ENCODE peak calls at places on chromosomes 12 and 14, in five cellular contexts. X, C, R, B and F are unnamed samples.

GRCh38 chr12:51914034-51914923 is 7.0 kb downstream of the ACVRL1 start:
- DNase-seq in R (no peak), B (no peak), X (no peak), C (no peak), F (no peak)

GRCh38 chr12:38541849-38542248 is 225.3 kb downstream of the ALG10B start:
- DNase-seq in B (no peak), X (no peak), R (no peak), C (no peak), F (no peak)

GRCh38 chr14:105491366-105492006 is 440 bp downstream of the TEDC1 start:
- DNase-seq in C (peak; percentile 78), R (peak; percentile 69), B (no peak), X (peak; percentile 83), F (peak; percentile 94)

GRCh38 chr12:26696613-26697092 is 136.3 kb downstream of the ITPR2 start:
- DNase-seq in B (no peak), C (no peak), R (no peak), X (no peak), F (no peak)

GRCh38 chr12:57771271-57771872 is 533 bp downstream of the METTL1 start:
- DNase-seq in B (peak; percentile 65), R (peak; percentile 66), X (peak; percentile 91), C (peak; percentile 95), F (peak; percentile 92)

GRCh38 chr12:100489326-100489725 is 15.7 kb downstream of the NR1H4 start:
- DNase-seq in C (no peak), B (no peak), X (no peak), R (no peak), F (no peak)

GRCh38 chr12:102917026-102917787 is at the start of gene PAH:
- DNase-seq in R (no peak), X (peak; percentile 35), B (no peak), C (no peak), F (peak; percentile 79)

GRCh38 chr14:20631023-20631820 is 10.3 kb downstream of the OR6S1 start:
- DNase-seq in B (no peak), R (no peak), C (peak; percentile 69), X (peak; percentile 37), F (peak; percentile 48)

GRCh38 chr14:104843442-104844305 is 21.4 kb upstream of the CEP170B start:
- DNase-seq in B (no peak), C (no peak), R (no peak), X (no peak), F (peak; percentile 63)

DNA sequence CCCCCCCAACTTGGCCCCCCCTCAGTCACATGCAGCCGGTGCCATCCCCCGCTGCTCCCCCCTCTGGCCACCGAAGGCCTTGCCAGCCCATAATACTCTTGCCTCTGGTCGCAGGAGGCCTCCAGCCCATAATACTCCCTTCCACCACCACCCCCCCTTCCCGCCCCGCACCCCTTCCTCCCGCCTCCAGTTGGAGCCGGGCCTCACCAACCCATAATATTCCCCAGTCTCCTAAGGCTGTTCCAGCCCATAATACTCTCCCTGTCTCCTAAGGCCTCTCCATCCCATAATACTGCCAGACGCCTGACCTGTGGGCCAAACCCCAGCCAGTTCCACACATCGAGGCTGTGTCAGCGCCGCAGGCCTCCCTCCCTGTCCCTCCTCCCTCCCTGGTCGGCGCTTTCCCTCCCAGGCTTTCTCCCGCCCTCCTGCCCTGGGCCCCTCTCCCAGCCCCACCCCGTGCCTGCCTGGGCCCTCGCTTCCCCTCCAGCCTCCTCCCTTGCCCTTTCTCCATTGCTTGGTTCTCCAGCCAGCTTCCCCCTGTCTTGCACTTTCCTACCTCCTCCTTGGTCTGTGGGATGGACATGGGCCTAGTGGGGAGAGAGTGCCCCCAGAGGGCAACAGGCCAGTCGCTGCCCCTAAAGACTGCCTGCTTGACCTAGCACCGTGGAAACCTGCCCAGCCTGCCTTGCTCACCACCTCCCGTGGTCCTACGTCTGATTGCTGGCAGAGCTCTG is 6.8 kb upstream of the CHD4 start:
- DNase-seq in B (peak; percentile 86), C (peak; percentile 68), R (peak; percentile 83), X (peak; percentile 90), F (peak; percentile 92)
- TF ChIP-seq POLR2A in B (peak; percentile 34), C (no peak), R (no peak), X (peak; percentile 60), F (no peak)

GRCh38 chr14:61331992-61332657 is 10.7 kb downstream of the PRKCH start:
- DNase-seq in C (no peak), R (no peak), X (no peak), B (no peak), F (no peak)

GRCh38 chr14:61335049-61335448 is 13.7 kb downstream of the PRKCH start:
- DNase-seq in C (no peak), R (no peak), X (no peak), B (no peak), F (no peak)

GRCh38 chr14:61335876-61336275 is 14.5 kb downstream of the PRKCH start:
- DNase-seq in X (no peak), R (no peak), C (no peak), B (no peak), F (no peak)

GRCh38 chr14:61332658-61333029 is 11.3 kb downstream of the PRKCH start:
- DNase-seq in B (no peak), R (no peak), C (no peak), X (no peak), F (no peak)

DNA sequence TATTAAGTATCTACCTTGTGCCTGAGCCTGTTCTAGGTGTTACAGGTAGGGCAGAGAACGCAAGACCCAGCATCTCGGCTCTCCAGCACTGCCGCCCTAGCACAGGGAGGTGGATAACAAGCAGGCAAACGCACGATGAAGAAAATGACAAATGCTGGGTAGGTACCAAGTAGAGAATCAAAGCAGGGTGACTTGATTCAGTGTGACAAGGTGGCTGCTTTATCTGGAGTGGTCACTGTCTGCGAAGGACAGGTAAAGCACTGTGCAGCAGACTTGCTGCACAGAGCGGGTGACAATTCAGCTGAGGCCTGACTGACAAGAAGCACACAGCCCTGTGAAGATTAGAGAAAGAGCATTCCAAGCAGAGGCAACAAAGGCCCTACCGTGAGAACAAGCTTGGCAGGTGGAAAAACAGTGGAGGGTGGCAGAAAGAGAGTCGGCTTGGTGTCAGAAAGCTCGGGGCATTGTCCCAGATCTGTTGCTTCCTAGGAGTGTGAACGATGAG is 12.9 kb downstream of the PRKCH start:
- DNase-seq in R (no peak), C (no peak), B (no peak), X (no peak), F (no peak)
- H3K4me3 ChIP-seq in R (no peak overlapping the region), C (no peak overlapping the region), B (no peak overlapping the region), X (no peak overlapping the region), F (no peak overlapping the region)

GRCh38 chr14:24183014-24183481 is 5.6 kb downstream of the IPO4 start:
- DNase-seq in C (no peak), R (no peak), B (no peak), X (no peak), F (peak; percentile 69)
- TF ChIP-seq POLR2A in C (no peak), R (no peak), B (no peak), X (no peak), F (no peak)

DNA sequence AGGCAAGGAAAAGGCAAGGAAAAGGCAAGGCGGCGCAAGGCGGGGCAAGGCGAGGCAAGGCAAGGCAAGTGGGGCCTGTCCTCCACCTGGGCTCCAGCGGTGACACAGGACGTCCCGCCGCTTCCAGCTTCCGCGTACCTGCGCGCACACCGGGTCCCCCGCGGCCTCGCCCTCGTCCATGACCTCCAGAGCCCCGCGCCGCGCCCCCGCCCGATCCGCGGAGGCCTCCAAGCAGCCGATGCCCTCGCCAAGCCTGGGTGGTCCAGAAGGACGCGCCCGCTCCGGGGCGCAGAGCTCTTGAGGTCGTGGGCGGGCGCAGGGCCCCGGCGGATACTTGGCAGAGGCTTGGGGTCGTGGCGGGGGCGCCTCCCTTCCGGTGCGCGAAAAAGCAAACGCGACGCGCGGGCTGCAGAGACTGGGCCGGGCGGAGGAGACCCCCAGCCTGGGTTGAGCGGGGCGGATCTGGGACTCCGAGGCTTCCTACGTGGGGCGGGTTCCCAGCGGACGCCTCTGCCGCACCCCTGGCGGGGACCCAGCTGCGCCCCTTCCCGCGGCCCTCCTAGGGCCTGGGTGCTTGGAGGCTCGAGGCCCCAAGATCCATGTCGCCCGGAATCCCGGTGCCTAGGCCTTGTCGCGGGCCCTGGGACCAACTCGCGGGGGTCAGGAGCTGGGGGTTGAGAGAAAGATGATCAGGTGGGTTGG is 60.7 kb upstream of the EIF5 start:
- DNase-seq in B (no peak), R (no peak), C (no peak), X (peak; percentile 55), F (no peak)
- H3K4me3 ChIP-seq in B (no peak overlapping the region), R (peak overlapping the region; percentile 41), C (no peak overlapping the region), X (peak overlapping the region; percentile 41), F (no peak overlapping the region)

DNA sequence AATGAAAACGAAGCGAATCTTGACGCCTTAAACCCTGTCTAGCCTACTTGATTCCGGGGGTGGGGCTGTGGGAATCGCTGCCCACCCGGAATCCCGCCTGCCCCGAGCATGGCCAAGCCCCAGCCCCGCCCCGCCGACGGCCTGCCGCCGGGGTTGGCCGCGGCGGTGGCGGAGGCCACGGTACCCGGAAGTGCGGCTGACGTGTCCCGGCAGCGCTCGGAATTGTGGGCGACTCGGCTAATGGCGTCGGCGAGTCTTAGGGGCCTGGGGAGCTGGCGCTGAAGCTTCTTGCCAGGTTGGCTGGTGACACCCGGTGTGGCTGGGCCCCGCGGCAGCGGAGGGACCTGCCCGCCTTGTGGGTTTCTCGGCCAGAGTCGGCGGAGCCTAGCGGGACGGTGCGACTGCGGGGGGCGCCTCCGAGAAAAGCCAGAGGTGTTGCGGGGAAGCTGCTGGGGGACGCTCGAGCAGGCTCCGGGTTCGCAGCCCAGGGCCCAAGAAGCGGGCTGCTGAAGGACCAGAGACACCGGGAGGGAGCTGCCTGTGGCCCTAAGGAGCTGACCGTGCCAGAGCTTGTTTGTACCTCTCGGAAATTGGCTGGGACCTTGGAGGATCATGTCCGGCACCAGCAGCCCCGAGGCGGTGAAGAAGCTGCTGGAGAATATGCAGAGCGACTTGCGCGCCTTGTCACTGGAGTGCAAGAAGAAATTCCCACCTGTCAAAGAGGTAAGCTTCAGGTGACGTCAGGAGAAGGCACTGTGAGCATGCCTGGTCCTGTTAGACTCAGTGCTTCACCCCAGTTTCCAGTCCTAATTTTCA is at the start of gene MON2:
- DNase-seq in R (peak; percentile 77), X (peak; percentile 92), B (peak; percentile 71), C (peak; percentile 89), F (peak; percentile 98)
- TF ChIP-seq POLR2A in R (peak; percentile 61), X (peak; percentile 83), B (peak; percentile 77), C (peak; percentile 88), F (no peak)